ENCODE peak calls at places on chromosomes 12 and 14, in four cellular contexts. I is AG10803, C is heart right ventricle, F is IMR-90. Q is an unnamed sample.

GRCh38 chr14:77707355-77707723 is 484 bp downstream of the ALKBH1 start:
- DNase-seq in I (peak), C (peak), F (peak), Q (no peak)

GRCh38 chr12:18439541-18439940 is 178.2 kb downstream of the PIK3C2G start:
- DNase-seq in I (no peak), C (no peak), F (peak), Q (no peak)

GRCh38 chr12:1644523-1645438 is 15.8 kb downstream of the WNT5B start:
- DNase-seq in I (peak), C (peak), F (peak), Q (peak)

GRCh38 chr12:50195832-50196231 is 28.7 kb upstream of the CERS5 start:
- DNase-seq in I (peak), C (no peak), F (no peak), Q (no peak)

GRCh38 chr12:15532364-15532977 is 210.2 kb downstream of the PTPRO start:
- DNase-seq in I (peak), C (no peak), F (peak), Q (no peak)

GRCh38 chr12:90098132-90098779 is 389.6 kb upstream of the ATP2B1 start:
- DNase-seq in I (no peak), C (no peak), F (no peak), Q (no peak)

GRCh38 chr14:94867931-94868597 is 98.2 kb upstream of the GSC start:
- DNase-seq in I (peak), C (no peak), F (no peak), Q (no peak)

GRCh38 chr14:32545858-32546210 is 216.7 kb downstream of the AKAP6 start:
- DNase-seq in I (no peak), C (no peak), F (no peak), Q (no peak)

GRCh38 chr12:85688837-85689236 is 147.4 kb downstream of the RASSF9 start:
- DNase-seq in I (no peak), C (no peak), F (no peak), Q (no peak)

GRCh38 chr14:26773906-26774593 is 176.2 kb upstream of the NOVA1 start:
- DNase-seq in I (no peak), C (no peak), F (no peak), Q (no peak)

GRCh38 chr12:57093412-57094193 is 4.7 kb downstream of the NAB2 start:
- DNase-seq in I (peak), C (peak), F (peak), Q (peak)

GRCh38 chr12:133181238-133181959 is at the start of gene ZNF268:
- DNase-seq in I (peak), C (peak), F (peak), Q (peak)

GRCh38 chr12:15650399-15651128 is 138.6 kb downstream of the EPS8 start:
- DNase-seq in I (no peak), C (no peak), F (no peak), Q (no peak)

GRCh38 chr12:131280426-131280825 is 326.7 kb downstream of the ADGRD1 start:
- DNase-seq in I (no peak), C (no peak), F (no peak), Q (peak)

DNA sequence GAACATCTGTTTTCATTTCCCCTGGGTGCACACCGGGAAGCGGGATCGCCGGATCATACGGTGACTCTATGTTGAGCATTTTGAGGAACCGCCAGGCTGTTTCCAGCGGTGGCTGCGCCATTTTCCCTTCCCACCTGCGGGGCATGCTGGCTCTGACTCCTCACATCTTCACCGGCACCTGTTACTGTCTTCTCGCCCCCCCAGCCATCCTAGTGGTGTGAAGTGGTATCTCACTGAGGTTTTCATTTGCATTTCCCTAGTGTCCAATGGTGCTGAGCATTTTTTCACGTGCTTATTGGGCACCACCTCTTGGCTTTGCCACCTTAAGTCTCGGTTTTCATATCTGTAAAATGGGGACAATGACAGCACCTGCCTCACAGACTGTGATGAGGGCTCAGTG is 44.1 kb upstream of the EML1 start:
- DNase-seq in I (no peak), C (no peak), F (no peak), Q (no peak)
- TF ChIP-seq CTCF in I (peak), C (no peak), F (peak), Q (no peak)

GRCh38 chr12:3885179-3886094 is 12.2 kb upstream of the PARP11 start:
- DNase-seq in I (peak), C (peak), F (peak), Q (peak)
- H3K4me3 ChIP-seq in I (peak), C (peak), F (peak), Q (peak)

DNA sequence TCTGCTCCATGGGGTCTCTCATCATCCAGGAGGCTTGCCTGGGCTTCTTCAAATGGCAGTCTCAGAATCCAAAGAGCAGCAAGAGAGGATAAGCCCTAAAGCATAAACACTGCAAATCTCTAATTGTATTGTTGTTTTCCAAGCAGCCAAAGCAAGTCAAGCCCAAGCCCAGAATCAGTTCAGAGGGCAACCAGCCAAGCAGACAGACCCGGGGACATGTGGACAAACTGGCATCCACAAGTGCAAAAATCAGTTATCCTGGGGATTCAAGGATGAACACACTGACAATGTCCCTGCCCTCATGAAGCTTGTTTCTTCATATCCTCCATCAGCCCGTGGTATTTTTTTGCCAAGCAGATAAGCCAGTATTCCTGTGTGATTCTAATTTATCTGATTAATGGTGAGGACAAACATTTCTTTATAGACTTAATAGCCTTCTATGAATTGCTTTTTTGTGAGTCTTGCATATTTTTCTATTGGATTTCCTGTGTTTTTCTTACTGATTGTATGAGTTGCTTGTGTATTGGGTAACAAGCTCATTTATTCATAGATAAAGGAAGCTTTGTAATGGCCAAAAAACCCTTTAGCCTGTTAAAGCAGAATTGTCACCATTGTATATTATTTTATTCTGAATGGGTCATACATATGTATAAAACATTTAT is 262.4 kb downstream of the GXYLT1 start:
- DNase-seq in I (no peak), C (no peak), F (no peak), Q (no peak)
- TF ChIP-seq CTCF in I (no peak), C (no peak), F (no peak), Q (no peak)

GRCh38 chr12:68247785-68248184 is 5.6 kb downstream of the IL22 start:
- DNase-seq in I (no peak), C (no peak), F (no peak), Q (no peak)

GRCh38 chr12:68240975-68241374 is 12.4 kb downstream of the IL22 start:
- DNase-seq in I (peak), C (no peak), F (peak), Q (no peak)

GRCh38 chr12:68242777-68243176 is 10.6 kb downstream of the IL22 start:
- DNase-seq in I (no peak), C (no peak), F (no peak), Q (no peak)

GRCh38 chr12:68246350-68246749 is 7.1 kb downstream of the IL22 start:
- DNase-seq in I (no peak), C (no peak), F (no peak), Q (no peak)

GRCh38 chr12:68245071-68246021 is 8.1 kb downstream of the IL22 start:
- DNase-seq in I (no peak), C (no peak), F (peak), Q (no peak)
- H3K4me3 ChIP-seq in I (no peak), C (peak), F (no peak), Q (peak)

GRCh38 chr12:20188930-20189653 is 179.2 kb upstream of the PDE3A start:
- DNase-seq in I (no peak), C (no peak), F (no peak), Q (no peak)

GRCh38 chr12:20196767-20197166 is 171.6 kb upstream of the PDE3A start:
- DNase-seq in I (no peak), C (no peak), F (no peak), Q (no peak)

GRCh38 chr12:20189767-20190166 is 178.6 kb upstream of the PDE3A start:
- DNase-seq in I (no peak), C (no peak), F (no peak), Q (no peak)

GRCh38 chr12:20199780-20200179 is 168.6 kb upstream of the PDE3A start:
- DNase-seq in I (no peak), C (no peak), F (no peak), Q (no peak)

GRCh38 chr12:20194171-20194570 is 174.2 kb upstream of the PDE3A start:
- DNase-seq in I (peak), C (no peak), F (peak), Q (no peak)
- TF ChIP-seq CTCF in I (peak), C (no peak), F (no peak), Q (no peak)

Q was measured in tibial artery.